ENCODE peak calls at places on chromosomes 5 and 9, in nine cellular contexts. J is A549; X is SJSA1; R is uterus; F is CD4-positive, alpha-beta T cell; D is tibial artery; B is CD8-positive, alpha-beta T cell; K is NT2/D1; Z is GM23248. U is an unnamed sample. For H3K9me3, the result is how much of the 10 kb centered on the place peaks cover.

GRCh38 chr9:121686930-121687541 is 35.6 kb downstream of the DAB2IP start:
- DNase-seq in J (peak), X (peak), R (peak), F (peak), D (peak), B (peak), K (peak), Z (peak), U (peak)

GRCh38 chr5:175813943-175814630 is 57.3 kb upstream of the CPLX2 start:
- DNase-seq in J (no peak), X (no peak), R (no peak), F (no peak), D (no peak), B (no peak), K (no peak), Z (no peak), U (no peak)

GRCh38 chr9:16281707-16282106 is 588.8 kb downstream of the BNC2 start:
- DNase-seq in J (no peak), X (no peak), R (no peak), F (no peak), D (no peak), B (no peak), K (no peak), Z (no peak), U (no peak)

GRCh38 chr9:4287386-4287785 is 12.5 kb downstream of the GLIS3 start:
- DNase-seq in J (no peak), X (no peak), R (no peak), F (no peak), D (no peak), B (no peak), K (no peak), Z (no peak), U (no peak)

GRCh38 chr9:135277219-135278201 is 190.0 kb downstream of the OLFM1 start:
- DNase-seq in J (no peak), X (no peak), R (no peak), F (no peak), D (no peak), B (no peak), K (no peak), Z (no peak), U (no peak)

GRCh38 chr9:71269859-71270258 is 148.4 kb upstream of the TRPM3 start:
- DNase-seq in J (no peak), X (no peak), R (no peak), F (no peak), D (no peak), B (no peak), K (no peak), Z (no peak), U (no peak)

GRCh38 chr9:127961613-127962150 is 19.1 kb downstream of the EEIG1 start:
- DNase-seq in J (no peak), X (no peak), R (no peak), F (no peak), D (no peak), B (no peak), K (no peak), Z (no peak), U (no peak)

GRCh38 chr9:37931586-37931985 is 27.7 kb upstream of the SLC25A51 start:
- DNase-seq in J (no peak), X (no peak), R (no peak), F (no peak), D (no peak), B (no peak), K (no peak), Z (no peak), U (no peak)

GRCh38 chr9:137580209-137580957 is 1.7 kb upstream of the DPH7 start:
- DNase-seq in J (no peak), X (no peak), R (no peak), F (no peak), D (no peak), B (no peak), K (no peak), Z (no peak), U (no peak)

GRCh38 chr9:135015096-135015495 is 72.4 kb upstream of the OLFM1 start:
- DNase-seq in J (no peak), X (no peak), R (no peak), F (no peak), D (no peak), B (no peak), K (no peak), Z (no peak), U (no peak)

GRCh38 chr5:133569347-133569746 is 43.0 kb downstream of the FSTL4 start:
- DNase-seq in J (no peak), X (no peak), R (no peak), F (no peak), D (no peak), B (no peak), K (no peak), Z (peak), U (no peak)

GRCh38 chr5:38790891-38791290 is 54.9 kb upstream of the OSMR start:
- DNase-seq in J (no peak), X (peak), R (no peak), F (no peak), D (no peak), B (no peak), K (no peak), Z (no peak), U (no peak)

GRCh38 chr9:134243778-134244467 is 79.6 kb upstream of the RNU6ATAC start:
- DNase-seq in J (no peak), X (no peak), R (no peak), F (peak), D (no peak), B (peak), K (no peak), Z (peak), U (no peak)

GRCh38 chr5:123036391-123037103 is at the start of gene PPIC:
- DNase-seq in J (peak), X (peak), R (peak), F (no peak), D (peak), B (no peak), K (peak), Z (peak), U (no peak)

GRCh38 chr9:92774274-92774673 is 9.6 kb upstream of the BICD2 start:
- DNase-seq in J (no peak), X (peak), R (no peak), F (no peak), D (no peak), B (no peak), K (no peak), Z (peak), U (no peak)

GRCh38 chr9:105911104-105911911 is 217.0 kb downstream of the TMEM38B start:
- DNase-seq in J (no peak), X (peak), R (no peak), F (no peak), D (no peak), B (no peak), K (peak), Z (no peak), U (peak)

GRCh38 chr9:2780326-2780725 is 63.0 kb downstream of the KCNV2 start:
- DNase-seq in J (no peak), X (no peak), R (no peak), F (no peak), D (no peak), B (no peak), K (no peak), Z (no peak), U (no peak)

GRCh38 chr5:107917983-107918382 is 247.2 kb upstream of the EFNA5 start:
- DNase-seq in J (no peak), X (no peak), R (no peak), F (no peak), D (no peak), B (no peak), K (no peak), Z (peak), U (no peak)

GRCh38 chr5:150274811-150275210 is 14.8 kb downstream of the CAMK2A start:
- DNase-seq in J (no peak), X (no peak), R (no peak), F (no peak), D (no peak), B (no peak), K (no peak), Z (no peak), U (no peak)

GRCh38 chr5:9588254-9588653 is 41.9 kb downstream of the TAS2R1 start:
- DNase-seq in J (no peak), X (no peak), R (no peak), F (no peak), D (no peak), B (no peak), K (no peak), Z (no peak), U (no peak)
- H3K9me3 ChIP-seq in J (under half), X (under half), R (under half), F (under half), D (under half), B (under half), K (under half), Z (under half), U (under half)

GRCh38 chr9:111548623-111549022 is 23.6 kb downstream of the ZNF483 start:
- DNase-seq in J (no peak), X (no peak), R (no peak), F (no peak), D (no peak), B (no peak), K (no peak), Z (no peak), U (no peak)

DNA sequence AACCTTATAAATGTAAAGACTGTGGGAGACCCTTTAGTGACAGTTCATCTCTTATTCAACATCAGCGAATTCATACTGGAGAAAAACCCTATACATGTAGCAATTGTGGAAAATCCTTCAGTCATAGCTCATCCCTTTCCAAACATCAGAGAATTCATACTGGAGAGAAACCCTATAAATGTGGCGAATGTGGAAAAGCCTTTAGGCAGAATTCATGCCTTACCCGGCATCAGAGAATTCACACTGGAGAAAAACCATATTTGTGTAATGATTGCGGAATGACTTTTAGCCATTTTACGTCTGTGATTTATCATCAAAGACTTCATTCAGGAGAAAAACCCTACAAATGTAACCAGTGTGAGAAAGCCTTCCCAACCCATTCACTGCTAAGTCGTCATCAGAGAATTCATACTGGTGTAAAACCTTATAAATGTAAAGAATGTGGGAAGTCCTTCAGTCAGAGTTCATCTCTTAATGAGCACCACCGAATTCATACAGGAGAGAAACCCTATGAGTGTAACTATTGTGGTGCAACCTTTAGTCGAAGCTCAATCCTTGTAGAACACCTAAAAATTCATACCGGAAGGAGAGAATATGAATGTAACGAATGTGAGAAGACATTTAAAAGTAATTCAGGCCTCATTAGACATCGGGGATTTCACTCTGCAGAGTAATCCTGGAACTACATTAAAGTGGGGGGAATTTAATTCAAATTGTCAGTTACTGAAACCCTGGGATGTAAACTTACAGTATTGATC is 17.7 kb downstream of the ZNF483 start:
- DNase-seq in J (no peak), X (no peak), R (no peak), F (no peak), D (no peak), B (no peak), K (no peak), Z (no peak), U (no peak)
- H3K9me3 ChIP-seq in J (half or more), X (under half), R (under half), F (half or more), D (under half), B (half or more), K (half or more), Z (under half), U (under half)

DNA sequence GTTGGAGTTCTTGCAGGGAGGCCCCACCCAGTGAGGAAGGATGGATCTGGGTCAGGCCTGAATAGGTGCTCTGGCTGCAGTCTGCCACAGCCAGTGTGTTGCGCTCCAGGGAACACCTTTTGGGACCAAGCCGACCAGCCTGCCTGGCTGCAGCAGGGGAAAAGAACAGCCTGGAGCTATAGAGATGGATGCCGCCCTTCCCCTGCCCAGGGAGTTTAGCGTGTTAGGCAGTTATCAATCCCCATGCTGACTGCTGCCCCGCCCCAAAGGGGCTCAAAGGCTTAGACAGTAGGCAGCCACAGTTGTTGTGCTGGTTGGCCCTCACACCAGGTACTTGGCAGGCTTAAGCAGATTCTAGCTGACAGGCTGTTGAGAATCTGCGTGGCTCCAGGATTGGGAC is 153.4 kb upstream of the ADAMTS19 start:
- DNase-seq in J (no peak), X (no peak), R (no peak), F (no peak), D (no peak), B (no peak), K (no peak), Z (no peak), U (no peak)
- H3K9me3 ChIP-seq in J (under half), X (under half), R (under half), F (under half), D (under half), B (under half), K (under half), Z (under half), U (under half)

GRCh38 chr5:8491254-8491653 is 622.3 kb downstream of the MTRR start:
- DNase-seq in J (no peak), X (no peak), R (no peak), F (no peak), D (no peak), B (no peak), K (no peak), Z (peak), U (no peak)
- H3K9me3 ChIP-seq in J (under half), X (under half), R (under half), F (under half), D (under half), B (under half), K (under half), Z (under half), U (under half)

DNA sequence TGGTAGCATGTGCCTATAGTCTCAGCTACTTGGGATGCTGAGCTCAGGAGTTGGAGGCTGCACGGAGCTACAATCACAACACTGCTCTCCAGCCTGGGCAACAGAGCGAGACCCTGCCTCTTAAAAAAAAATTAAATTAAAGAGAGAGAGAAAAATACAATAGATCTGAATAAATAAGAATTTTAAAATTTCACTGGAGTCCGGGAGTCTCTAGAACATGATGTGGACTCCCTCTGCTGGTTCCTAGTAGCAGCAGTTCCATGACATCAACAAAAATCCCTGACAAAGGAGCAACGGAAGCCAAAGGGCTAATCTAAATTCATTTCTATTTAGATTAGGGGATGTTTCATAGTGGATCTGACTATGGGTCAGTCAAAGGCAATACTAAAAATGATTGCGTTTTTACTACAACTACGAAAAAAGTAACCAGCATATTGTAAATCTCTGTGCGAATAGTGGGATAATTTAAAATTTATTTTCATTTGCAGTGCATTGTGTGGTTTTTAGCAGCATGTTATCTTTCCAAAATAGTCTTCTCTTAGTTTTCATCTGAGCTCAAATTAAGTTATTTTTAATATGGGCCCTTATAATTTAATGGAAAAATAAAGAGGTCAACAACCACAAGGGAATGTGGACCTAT is 6.7 kb downstream of the INIP start:
- DNase-seq in J (no peak), X (no peak), R (no peak), F (no peak), D (no peak), B (no peak), K (peak), Z (peak), U (peak)
- H3K9me3 ChIP-seq in J (under half), X (under half), R (under half), F (under half), D (under half), B (under half), K (under half), Z (under half), U (under half)

DNA sequence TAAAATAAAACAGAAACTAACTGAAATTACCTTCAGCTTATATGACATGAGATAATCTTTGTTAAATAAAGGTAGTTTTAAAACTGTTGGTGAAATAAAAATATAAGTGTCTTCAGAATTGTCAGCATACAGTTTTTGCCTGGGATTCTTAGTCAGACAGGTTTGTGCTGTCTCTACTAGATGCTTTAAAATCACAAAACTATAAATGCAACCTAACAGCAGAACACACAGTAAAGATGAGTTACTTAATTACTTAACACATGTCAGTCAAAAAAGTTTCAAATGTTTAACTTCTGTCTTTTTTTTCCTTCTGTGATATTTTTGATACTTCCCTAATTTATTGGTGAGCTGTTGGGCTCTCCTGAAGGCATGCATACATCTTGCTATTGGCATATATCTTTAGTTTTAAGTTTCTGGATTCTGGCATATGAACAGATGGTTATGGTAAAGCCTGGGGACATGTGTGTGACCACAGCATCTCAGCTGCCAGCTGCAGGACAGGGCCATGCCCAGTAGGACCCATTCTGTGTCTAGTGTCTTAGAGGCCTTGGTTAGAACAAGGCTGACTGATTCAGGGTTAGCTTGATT is 231.1 kb upstream of the NUDT12 start:
- DNase-seq in J (no peak), X (no peak), R (no peak), F (no peak), D (no peak), B (no peak), K (no peak), Z (no peak), U (no peak)
- H3K9me3 ChIP-seq in J (under half), X (under half), R (under half), F (under half), D (under half), B (under half), K (under half), Z (under half), U (under half)